ENCODE peak calls at places on chromosomes 1 and 21, in nine cellular contexts. Z is activated CD4-positive, alpha-beta T cell treated with anti-CD3 and anti-CD28 coated beads, Interleukin-2, amount 10 ng/mL, durations not matched to agents 7 days and 5 days; J is bronchial epithelial cell; P is hippocampal formation; W is anterior cingulate cortex; E is GM12865; V is KG1; I is C1 segment of cervical spinal cord; U is H9. Q is an unnamed sample.

GRCh38 chr1:2590233-2591141 is 3.9 kb downstream of the PRXL2B start:
- DNase-seq in P (no peak), E (no peak), V (no peak), Z (no peak), W (no peak), J (no peak), U (no peak), I (no peak), Q (no peak)

GRCh38 chr1:3915551-3916121 is 15.6 kb upstream of the C1orf174 start:
- DNase-seq in U (no peak), J (no peak), V (no peak), P (no peak), I (no peak), E (no peak), W (no peak), Z (no peak), Q (no peak)

GRCh38 chr21:37380349-37381323 is 14.1 kb downstream of the DYRK1A start:
- DNase-seq in U (peak; percentile 49), J (peak; percentile 46), W (no peak), P (no peak), E (no peak), V (no peak), I (peak; percentile 83), Z (no peak), Q (no peak)

GRCh38 chr21:39451332-39452206 is at the start of gene SH3BGR:
- DNase-seq in W (peak; percentile 59), P (peak; percentile 59), V (no peak), Z (no peak), I (peak; percentile 69), J (peak; percentile 9), E (no peak), U (peak; percentile 93), Q (no peak)

GRCh38 chr1:147625274-147625986 is 44.9 kb downstream of the ACP6 start:
- DNase-seq in E (no peak), U (no peak), P (no peak), I (peak; percentile 16), J (no peak), W (no peak), Z (no peak), V (peak; percentile 15), Q (no peak)

GRCh38 chr1:211739671-211740411 is 64.4 kb upstream of the NEK2 start:
- DNase-seq in V (no peak), J (no peak), I (no peak), P (no peak), W (no peak), U (no peak), Z (peak; percentile 21), E (peak; percentile 56), Q (peak; percentile 22)

GRCh38 chr1:145871994-145872411 is 13.1 kb upstream of the PIAS3 start:
- DNase-seq in V (peak; percentile 46), E (peak; percentile 25), W (no peak), Z (peak; percentile 49), P (peak; percentile 41), I (peak; percentile 86), J (no peak), U (peak; percentile 68), Q (peak; percentile 12)

GRCh38 chr1:94118013-94118412 is 2.9 kb downstream of the ABCA4 start:
- DNase-seq in V (no peak), E (no peak), W (no peak), U (no peak), P (no peak), J (no peak), Z (no peak), I (no peak), Q (no peak)

GRCh38 chr1:225767591-225768540 is 9.8 kb upstream of the SRP9 start:
- DNase-seq in P (no peak), V (no peak), W (no peak), J (peak; percentile 62), U (peak; percentile 55), Z (no peak), E (no peak), I (peak; percentile 3), Q (no peak)

GRCh38 chr1:201486158-201486557 is 17.2 kb upstream of the PHLDA3 start:
- DNase-seq in Z (no peak), V (no peak), U (no peak), E (no peak), I (no peak), J (no peak), P (no peak), W (no peak), Q (no peak)

GRCh38 chr1:212452323-212453155 is 19.8 kb downstream of the NENF start:
- DNase-seq in E (no peak), P (peak; percentile 26), U (no peak), V (no peak), I (no peak), Z (no peak), W (peak; percentile 50), J (no peak), Q (no peak)

Q was measured in GM18507.